ENCODE peak calls at places on chromosomes 3 and 15, in four cellular contexts. U, B, P and F are unnamed samples.

GRCh38 chr15:47987908-47988532 is 132.8 kb upstream of the SLC24A5 start:
- DNase-seq in U (peak; percentile 45), B (no peak), P (no peak), F (no peak)

GRCh38 chr3:155307183-155307582 is 13.7 kb upstream of the STRIT1 start:
- DNase-seq in U (no peak), B (no peak), P (no peak), F (no peak)

GRCh38 chr3:175002732-175003143 is 143.6 kb downstream of the NAALADL2 start:
- DNase-seq in U (no peak), B (no peak), P (no peak), F (no peak)

GRCh38 chr15:77988386-77989301 is 88.9 kb downstream of the TBC1D2B start:
- DNase-seq in U (no peak), B (no peak), P (no peak), F (no peak)

GRCh38 chr3:152292367-152292766 is 23.6 kb downstream of the MBNL1 start:
- DNase-seq in U (no peak), B (no peak), P (no peak), F (no peak)

GRCh38 chr3:125437631-125438435 is 62.7 kb upstream of the ZNF148 start:
- DNase-seq in U (peak; percentile 54), B (peak; percentile 42), P (peak; percentile 90), F (peak; percentile 79)

GRCh38 chr3:172258616-172259015 is 189.6 kb downstream of the GHSR start:
- DNase-seq in U (no peak), B (no peak), P (no peak), F (no peak)

GRCh38 chr3:151205482-151205881 is 2.5 kb upstream of the GPR171 start:
- DNase-seq in U (no peak), B (no peak), P (no peak), F (no peak)

GRCh38 chr15:70512772-70513362 is 250.5 kb downstream of the UACA start:
- DNase-seq in U (peak; percentile 70), B (peak; percentile 75), P (peak; percentile 80), F (peak; percentile 84)

GRCh38 chr15:25739687-25740121 is 123.4 kb downstream of the ATP10A start:
- DNase-seq in U (peak; percentile 72), B (no peak), P (no peak), F (peak; percentile 36)

GRCh38 chr15:57861039-57861638 is 154.6 kb downstream of the POLR2M start:
- DNase-seq in U (peak; percentile 24), B (peak; percentile 34), P (no peak), F (no peak)

GRCh38 chr3:15269091-15269989 is 63.0 kb downstream of the SH3BP5 start:
- DNase-seq in U (peak; percentile 36), B (peak; percentile 99), P (peak; percentile 38), F (no peak)

GRCh38 chr3:44960387-44961026 is 15.5 kb downstream of the ZDHHC3 start:
- DNase-seq in U (no peak), B (no peak), P (no peak), F (no peak)

GRCh38 chr3:104564045-104564643 is 802.6 kb upstream of the ALCAM start:
- DNase-seq in U (no peak), B (peak; percentile 3), P (peak; percentile 77), F (peak; percentile 73)

GRCh38 chr15:91113036-91113435 is 13.0 kb downstream of the SV2B start:
- DNase-seq in U (no peak), B (no peak), P (no peak), F (peak; percentile 39)

GRCh38 chr15:63370764-63371163 is 10.9 kb downstream of the CA12 start:
- DNase-seq in U (no peak), B (no peak), P (no peak), F (no peak)

GRCh38 chr15:89670985-89671560 is 8.1 kb downstream of the PLIN1 start:
- DNase-seq in U (no peak), B (no peak), P (no peak), F (no peak)

GRCh38 chr15:90394702-90395442 is 6.8 kb downstream of the IQGAP1 start:
- DNase-seq in U (no peak), B (no peak), P (no peak), F (no peak)

GRCh38 chr3:177977381-177978158 is 558.7 kb upstream of the KCNMB2 start:
- DNase-seq in U (no peak), B (no peak), P (no peak), F (no peak)

GRCh38 chr15:43204016-43204901 is 16.6 kb downstream of the EPB42 start:
- DNase-seq in U (peak; percentile 70), B (peak; percentile 64), P (peak; percentile 67), F (peak; percentile 67)

GRCh38 chr3:19543212-19543841 is 390.7 kb downstream of the EFHB start:
- DNase-seq in U (peak; percentile 24), B (no peak), P (peak; percentile 46), F (peak; percentile 11)

GRCh38 chr15:68012911-68013310 is 41.2 kb upstream of the PIAS1 start:
- DNase-seq in U (no peak), B (no peak), P (no peak), F (no peak)

GRCh38 chr3:100136921-100137320 is 22.6 kb upstream of the FILIP1L start:
- DNase-seq in U (no peak), B (no peak), P (no peak), F (no peak)

GRCh38 chr15:66860844-66861243 is 158.8 kb downstream of the SMAD6 start:
- DNase-seq in U (no peak), B (no peak), P (no peak), F (no peak)

GRCh38 chr3:113753376-113753985 is 6.6 kb downstream of the ATP6V1A start:
- DNase-seq in U (no peak), B (no peak), P (no peak), F (no peak)

GRCh38 chr3:15808679-15809078 is 10.9 kb upstream of the ANKRD28 start:
- DNase-seq in U (no peak), B (no peak), P (no peak), F (no peak)

GRCh38 chr3:186025161-186025560 is 83.7 kb downstream of the ETV5 start:
- DNase-seq in U (no peak), B (no peak), P (no peak), F (no peak)

GRCh38 chr3:159655202-159655601 is 333.4 kb upstream of the IL12A start:
- DNase-seq in U (no peak), B (no peak), P (no peak), F (no peak)

GRCh38 chr15:70147178-70147760 is 49.6 kb upstream of the TLE3 start:
- DNase-seq in U (no peak), B (no peak), P (no peak), F (no peak)

GRCh38 chr3:111801697-111802655 is 57.1 kb upstream of the PHLDB2 start:
- DNase-seq in U (no peak), B (no peak), P (no peak), F (no peak)

GRCh38 chr3:62708642-62709041 is 166.6 kb downstream of the CADPS start:
- DNase-seq in U (no peak), B (no peak), P (no peak), F (no peak)

GRCh38 chr3:46895204-46895660 is 17.7 kb downstream of the PTH1R start:
- DNase-seq in U (peak; percentile 85), B (peak; percentile 85), P (peak; percentile 80), F (peak; percentile 63)

GRCh38 chr3:46892285-46893145 is 15.0 kb downstream of the PTH1R start:
- DNase-seq in U (peak; percentile 93), B (no peak), P (peak; percentile 89), F (peak; percentile 94)

GRCh38 chr3:46894256-46894655 is 16.7 kb downstream of the PTH1R start:
- DNase-seq in U (no peak), B (no peak), P (no peak), F (no peak)

GRCh38 chr3:46893146-46893748 is 15.7 kb downstream of the PTH1R start:
- DNase-seq in U (no peak), B (no peak), P (no peak), F (no peak)

GRCh38 chr3:46893763-46894162 is 16.2 kb downstream of the PTH1R start:
- DNase-seq in U (no peak), B (no peak), P (no peak), F (no peak)
- TF ChIP-seq TEAD4 in U (no peak), B (no peak), P (no peak), F (no peak)

DNA sequence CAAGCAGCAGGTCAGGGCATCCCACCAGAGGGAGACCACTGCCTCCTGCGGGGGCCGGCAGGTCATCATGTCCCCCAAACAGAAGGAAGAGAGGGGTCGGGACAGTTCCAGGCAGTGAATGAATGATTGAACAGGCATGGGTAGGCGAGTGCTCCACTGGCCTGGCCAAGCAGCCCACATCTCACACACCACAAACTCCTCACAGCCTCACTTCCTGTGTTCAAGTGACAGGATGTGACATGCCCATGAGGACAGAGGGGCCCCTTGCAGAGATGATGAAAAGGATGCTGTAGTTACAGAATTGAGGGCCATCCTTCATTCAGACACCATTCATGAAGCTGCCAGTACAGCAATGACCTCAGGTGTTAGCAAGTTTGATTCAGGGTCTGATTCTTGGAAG is 3.7 kb downstream of the IQSEC1 start:
- DNase-seq in U (no peak), B (no peak), P (no peak), F (no peak)
- TF ChIP-seq TEAD4 in U (no peak), B (no peak), P (no peak), F (no peak)

GRCh38 chr3:128201158-128201755 is 48.0 kb downstream of the EEFSEC start:
- DNase-seq in U (no peak), B (no peak), P (no peak), F (no peak)
- TF ChIP-seq TEAD4 in U (no peak), B (no peak), P (no peak), F (no peak)

DNA sequence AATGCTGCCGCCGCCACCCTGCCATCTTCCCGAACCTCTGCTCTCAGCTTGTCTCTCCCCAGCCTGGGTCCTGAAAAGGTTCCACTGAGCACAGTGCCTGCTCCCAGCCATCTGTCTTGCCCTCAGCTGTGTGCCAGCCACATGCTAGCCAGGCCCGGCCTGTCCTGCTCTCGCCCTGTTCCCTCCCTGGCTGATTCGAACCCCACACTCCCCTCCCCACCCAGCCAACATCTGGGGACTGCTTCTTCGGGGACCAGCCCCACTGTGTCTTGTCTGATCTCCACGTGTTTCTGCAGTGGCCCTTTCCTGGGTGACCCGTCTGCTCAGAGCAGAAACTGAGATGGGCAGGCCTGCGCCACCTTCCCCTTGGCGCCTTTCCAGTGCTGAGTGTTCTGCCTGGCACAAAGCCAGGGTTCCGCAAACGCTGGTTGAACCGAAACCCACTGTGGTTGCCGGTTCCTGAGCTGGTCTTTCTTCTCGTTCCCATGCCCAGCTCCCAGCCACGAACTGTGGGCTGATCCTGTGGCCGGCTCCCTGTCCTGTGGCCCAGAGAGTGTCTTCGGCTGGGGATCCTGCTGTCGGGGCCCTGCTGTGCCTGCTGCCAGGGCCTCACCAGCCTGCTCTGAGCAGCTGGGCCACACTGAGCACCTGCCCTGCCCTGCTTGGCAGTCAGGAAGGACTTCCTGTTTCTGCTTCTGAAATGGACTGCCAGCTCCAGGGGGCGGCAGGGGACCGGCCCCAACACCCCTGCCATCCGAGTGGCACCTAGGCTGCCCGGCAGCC is 62.7 kb upstream of the KLF13 start:
- DNase-seq in U (peak; percentile 63), B (no peak), P (peak; percentile 41), F (peak; percentile 7)
- TF ChIP-seq TEAD4 in U (no peak), B (no peak), P (no peak), F (no peak)

DNA sequence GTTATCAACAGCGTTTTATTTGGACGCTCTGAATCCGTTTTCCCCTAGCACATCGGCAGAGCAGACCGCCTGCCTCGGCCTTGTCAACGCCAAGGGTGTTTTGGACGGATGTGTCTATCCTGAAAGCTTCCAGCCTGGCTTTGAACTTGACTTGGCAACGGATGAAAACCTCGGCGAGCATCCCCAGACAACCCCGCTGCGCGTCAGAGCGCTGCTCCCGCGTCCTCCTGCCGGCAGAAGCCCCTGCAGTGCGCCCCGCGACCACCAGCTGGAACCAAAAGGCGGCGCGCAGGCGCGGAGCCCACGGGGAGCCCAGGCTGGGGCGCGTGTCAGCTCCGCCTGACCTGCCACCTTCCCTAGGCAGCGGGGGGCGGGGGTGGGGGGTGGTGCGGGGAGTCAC is 26.2 kb upstream of the ARL8B start:
- DNase-seq in U (peak; percentile 90), B (no peak), P (peak; percentile 76), F (peak; percentile 67)
- TF ChIP-seq TEAD4 in U (no peak), B (no peak), P (no peak), F (no peak)

GRCh38 chr15:101272584-101272983 is 4.7 kb downstream of the SELENOS start:
- DNase-seq in U (peak; percentile 79), B (no peak), P (no peak), F (no peak)
- TF ChIP-seq TEAD4 in U (no peak), B (no peak), P (no peak), F (no peak)